ENCODE peak calls at places on chromosomes 1 and 21, in ten cellular contexts. S, X, Y, H, Q, L, G, V, D and B are unnamed samples. For H3K9me3, the result is how much of the 10 kb centered on the place peaks cover.

GRCh38 chr1:88673446-88673845 is 10.6 kb upstream of the PKN2 start:
- DNase-seq in V (no peak), X (no peak), Y (no peak), Q (no peak), H (no peak), D (no peak), S (no peak), L (no peak), G (no peak), B (no peak)

GRCh38 chr1:159229486-159229885 is 24.8 kb downstream of the ACKR1 start:
- DNase-seq in V (peak), Y (no peak), S (no peak), Q (no peak), D (no peak), X (no peak), L (no peak), G (no peak), H (no peak), B (no peak)

GRCh38 chr1:63663301-63663700 is 70.1 kb downstream of the PGM1 start:
- DNase-seq in X (peak), D (no peak), Y (no peak), S (no peak), L (peak), H (no peak), V (peak), G (no peak), Q (peak), B (no peak)

GRCh38 chr1:217534566-217534965 is 96.3 kb downstream of the GPATCH2 start:
- DNase-seq in X (no peak), S (peak), Q (no peak), H (no peak), Y (no peak), V (no peak), L (no peak), G (no peak), D (no peak), B (no peak)

GRCh38 chr1:203296456-203297073 is 8.8 kb upstream of the BTG2 start:
- DNase-seq in Q (no peak), V (no peak), H (no peak), D (no peak), X (no peak), G (no peak), S (peak), L (no peak), Y (peak), B (no peak)

GRCh38 chr21:31921079-31921478 is 48.3 kb downstream of the HUNK start:
- DNase-seq in Y (no peak), X (peak), G (peak), L (no peak), V (peak), S (no peak), D (peak), Q (no peak), H (no peak), B (no peak)

GRCh38 chr1:21294266-21295058 is 4.2 kb upstream of the ECE1 start:
- DNase-seq in G (peak), L (peak), Q (peak), D (peak), H (peak), X (no peak), V (peak), Y (no peak), S (no peak), B (no peak)

GRCh38 chr1:234972411-234973191 is 156.0 kb downstream of the TOMM20 start:
- DNase-seq in S (no peak), D (no peak), V (no peak), Q (no peak), L (no peak), G (peak), H (no peak), Y (no peak), X (no peak), B (peak)

GRCh38 chr1:234206651-234207284 is 166.5 kb upstream of the COA6 start:
- DNase-seq in D (peak), V (peak), H (no peak), Q (peak), G (peak), S (peak), X (peak), L (peak), Y (no peak), B (peak)

GRCh38 chr1:11543392-11543791 is 64.4 kb downstream of the DISP3 start:
- DNase-seq in L (no peak), Y (no peak), H (no peak), S (no peak), D (no peak), V (no peak), X (no peak), G (no peak), Q (no peak), B (no peak)

GRCh38 chr1:60894121-60894520 is 188.2 kb upstream of the NFIA start:
- DNase-seq in V (no peak), Q (no peak), S (no peak), D (no peak), G (no peak), Y (no peak), L (no peak), H (no peak), X (no peak), B (no peak)

GRCh38 chr1:8925406-8925805 is 20.3 kb upstream of the CA6 start:
- DNase-seq in X (no peak), G (no peak), H (no peak), L (no peak), Y (no peak), Q (no peak), S (no peak), V (no peak), D (no peak), B (no peak)

GRCh38 chr1:202274611-202275010 is 67.1 kb downstream of the UBE2T start:
- DNase-seq in Q (peak), H (no peak), S (peak), X (peak), Y (no peak), L (no peak), D (peak), V (peak), G (peak), B (no peak)

GRCh38 chr1:46288485-46289133 is 14.8 kb downstream of the LRRC41 start:
- DNase-seq in X (peak), V (peak), L (peak), Y (no peak), S (peak), H (no peak), D (no peak), Q (peak), G (peak), B (no peak)

DNA sequence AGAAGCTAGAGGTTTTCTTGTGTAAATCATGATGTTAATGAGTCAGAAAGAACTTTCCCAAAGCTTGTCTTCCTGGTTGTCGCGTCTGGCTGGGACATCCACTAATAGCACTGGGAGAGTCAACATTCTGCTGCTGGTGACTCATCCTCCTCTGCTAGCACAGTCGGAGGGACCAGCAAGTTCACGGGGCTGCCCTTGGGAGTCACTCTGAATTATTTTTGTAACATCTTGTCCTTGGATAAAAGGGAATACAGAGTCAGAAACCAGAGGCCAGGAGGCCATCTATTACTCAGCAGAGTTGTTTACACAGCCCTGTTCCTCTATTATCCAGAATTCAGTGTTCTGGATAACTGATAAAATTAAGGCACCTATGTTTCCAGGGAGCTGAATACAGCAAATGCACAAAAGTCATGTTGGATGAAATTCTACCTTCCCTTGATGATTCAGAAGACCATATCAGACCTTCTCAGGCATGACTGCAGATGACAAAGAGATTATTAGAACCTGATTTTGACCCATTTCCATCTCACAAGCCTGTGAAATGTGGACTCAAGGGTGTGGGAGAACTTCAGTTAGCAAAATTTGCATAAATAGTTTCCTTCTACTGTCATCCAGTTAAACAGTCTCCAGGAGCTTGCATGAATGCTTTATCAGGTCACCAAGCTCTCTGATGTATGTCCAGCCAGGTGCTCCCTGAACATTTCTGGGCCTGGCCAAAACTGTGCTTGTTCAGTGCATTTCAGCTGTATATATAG is 68.1 kb downstream of the JAK1 start:
- DNase-seq in G (peak), S (peak), V (peak), Y (peak), X (peak), D (peak), Q (peak), L (peak), H (peak), B (peak)
- H3K4me3 ChIP-seq in G (no peak), S (no peak), V (peak), Y (no peak), X (no peak), D (no peak), Q (no peak), L (no peak), H (no peak), B (no peak)

DNA sequence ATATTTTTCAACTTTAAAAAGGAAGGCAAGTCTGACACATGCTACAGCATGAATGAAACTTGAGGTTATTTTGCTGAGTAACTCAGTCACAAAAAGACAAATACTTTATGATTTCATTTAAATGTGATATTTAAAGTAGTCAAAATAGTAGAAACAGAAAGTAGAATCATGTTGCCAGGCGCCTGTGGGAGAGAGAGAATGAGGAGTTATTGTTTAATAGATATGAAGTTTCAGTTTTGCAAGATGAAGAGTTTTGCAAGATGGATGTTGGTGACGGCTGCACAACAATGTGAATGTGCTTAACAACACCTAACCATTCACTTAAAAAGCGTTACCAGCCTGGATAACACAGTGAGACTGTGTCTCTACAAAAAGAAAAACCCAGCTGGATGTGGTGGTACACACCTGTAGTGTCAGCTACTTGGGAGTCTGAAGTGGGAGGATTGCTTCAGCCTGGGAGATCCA is 20.7 kb upstream of the ATP1A1 start:
- DNase-seq in S (peak), L (peak), V (no peak), D (no peak), X (no peak), Q (no peak), H (no peak), Y (no peak), G (no peak), B (no peak)
- H3K9me3 ChIP-seq in S (under half), L (under half), V (under half), D (under half), X (under half), Q (under half), H (under half), Y (under half), G (under half), B (under half)

DNA sequence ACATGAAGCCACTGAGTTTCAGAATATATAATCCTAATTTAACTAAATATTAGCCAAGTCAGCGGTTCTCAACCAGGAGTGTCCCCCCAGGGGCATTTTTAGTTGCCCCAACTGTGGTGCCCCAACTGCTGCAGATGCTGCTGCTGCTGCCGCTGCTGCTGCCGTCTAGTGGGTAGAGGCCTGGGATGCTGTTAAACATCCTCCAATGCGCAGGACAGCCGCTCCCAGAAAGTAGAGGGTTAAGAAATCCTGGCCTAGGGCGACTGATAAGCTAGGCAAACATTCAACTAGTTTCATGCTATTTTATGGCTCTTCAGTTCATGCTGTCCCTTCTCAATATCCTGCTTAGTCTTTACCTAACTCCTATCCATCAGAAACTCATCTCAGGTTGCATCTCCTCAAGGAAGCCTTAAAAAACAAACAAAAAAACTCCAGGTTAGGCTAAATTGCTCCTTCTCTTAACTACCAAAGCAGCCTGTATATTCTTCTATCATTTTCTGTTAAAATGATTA is 9.9 kb upstream of the DCAF6 start:
- DNase-seq in H (no peak), Y (no peak), S (no peak), Q (no peak), V (no peak), D (no peak), L (no peak), X (no peak), G (no peak), B (no peak)
- H3K27ac ChIP-seq in H (no peak), Y (no peak), S (no peak), Q (no peak), V (no peak), D (no peak), L (no peak), X (no peak), G (peak), B (no peak)

GRCh38 chr1:226730064-226730463 is 9.0 kb downstream of the ITPKB start:
- DNase-seq in G (no peak), S (no peak), X (no peak), D (no peak), Y (no peak), L (no peak), Q (no peak), V (no peak), H (no peak), B (no peak)

GRCh38 chr1:226730826-226731225 is 8.3 kb downstream of the ITPKB start:
- DNase-seq in S (no peak), D (no peak), Y (no peak), X (no peak), L (no peak), Q (no peak), H (no peak), G (no peak), V (no peak), B (no peak)

GRCh38 chr1:226731257-226731893 is 7.7 kb downstream of the ITPKB start:
- DNase-seq in G (no peak), D (no peak), X (no peak), S (no peak), L (no peak), V (no peak), H (no peak), Y (no peak), Q (no peak), B (no peak)

GRCh38 chr1:226725870-226726212 is 13.2 kb downstream of the ITPKB start:
- DNase-seq in X (no peak), L (no peak), S (no peak), Q (no peak), Y (no peak), D (no peak), H (no peak), V (no peak), G (no peak), B (no peak)

GRCh38 chr1:226728448-226728847 is 10.6 kb downstream of the ITPKB start:
- DNase-seq in Q (no peak), Y (no peak), V (no peak), S (no peak), L (no peak), G (no peak), X (no peak), D (no peak), H (no peak), B (no peak)
- H3K4me3 ChIP-seq in Q (no peak), Y (no peak), V (no peak), S (no peak), L (no peak), G (no peak), X (no peak), D (no peak), H (no peak), B (no peak)

GRCh38 chr1:42282024-42282579 is 52.9 kb downstream of the FOXJ3 start:
- DNase-seq in G (peak), L (peak), Q (peak), H (no peak), D (no peak), V (no peak), X (peak), S (peak), Y (no peak), B (no peak)

GRCh38 chr1:42279055-42279454 is 56.0 kb downstream of the FOXJ3 start:
- DNase-seq in V (no peak), H (no peak), Q (no peak), Y (no peak), L (no peak), D (no peak), G (no peak), X (no peak), S (no peak), B (no peak)

GRCh38 chr1:42282867-42283583 is 52.0 kb downstream of the FOXJ3 start:
- DNase-seq in D (no peak), Y (no peak), H (no peak), V (peak), Q (peak), S (peak), L (peak), G (no peak), X (peak), B (no peak)

DNA sequence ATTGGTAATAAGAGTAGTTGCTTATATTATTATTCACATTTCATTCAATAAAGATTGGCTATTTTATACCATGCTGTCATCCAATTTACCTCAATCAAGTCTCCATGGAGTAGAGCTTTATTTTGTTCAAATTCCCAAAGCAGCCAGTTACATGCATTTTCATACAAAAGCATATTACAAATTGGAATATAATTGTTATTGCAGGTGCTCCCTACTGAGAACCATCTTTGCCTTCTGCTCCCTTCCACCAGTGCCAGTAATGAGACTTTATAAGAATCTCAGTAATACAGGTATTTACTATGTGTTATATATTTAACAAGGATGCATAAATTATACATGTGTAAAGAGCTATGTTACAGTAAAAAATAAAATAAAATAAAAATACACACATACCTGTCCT is 54.2 kb downstream of the FOXJ3 start:
- DNase-seq in S (no peak), H (no peak), D (no peak), X (no peak), L (no peak), Q (no peak), V (no peak), Y (no peak), G (no peak), B (no peak)
- H3K9me3 ChIP-seq in S (under half), H (under half), D (under half), X (under half), L (under half), Q (under half), V (under half), Y (under half), G (under half), B (under half)

GRCh38 chr1:192527950-192528349 is 47.6 kb upstream of the RGS1 start:
- DNase-seq in G (peak), D (no peak), X (no peak), S (no peak), L (no peak), V (no peak), Y (no peak), H (no peak), Q (no peak), B (no peak)

GRCh38 chr1:192530254-192530653 is 45.3 kb upstream of the RGS1 start:
- DNase-seq in D (no peak), V (peak), L (no peak), G (peak), S (peak), X (peak), H (no peak), Q (no peak), Y (no peak), B (no peak)

GRCh38 chr1:192524223-192524622 is 51.4 kb upstream of the RGS1 start:
- DNase-seq in X (peak), D (no peak), H (no peak), S (no peak), Q (no peak), G (no peak), L (no peak), V (no peak), Y (no peak), B (no peak)

GRCh38 chr1:192529031-192529755 is 46.4 kb upstream of the RGS1 start:
- DNase-seq in V (no peak), G (no peak), H (no peak), S (no peak), X (no peak), Y (no peak), Q (no peak), L (no peak), D (no peak), B (no peak)

GRCh38 chr1:192529811-192530210 is 45.8 kb upstream of the RGS1 start:
- DNase-seq in L (no peak), H (no peak), Q (no peak), S (no peak), Y (no peak), V (no peak), D (no peak), G (no peak), X (no peak), B (no peak)
- H3K27ac ChIP-seq in L (no peak), H (no peak), Q (no peak), S (no peak), Y (no peak), V (peak), D (no peak), G (no peak), X (no peak), B (peak)

DNA sequence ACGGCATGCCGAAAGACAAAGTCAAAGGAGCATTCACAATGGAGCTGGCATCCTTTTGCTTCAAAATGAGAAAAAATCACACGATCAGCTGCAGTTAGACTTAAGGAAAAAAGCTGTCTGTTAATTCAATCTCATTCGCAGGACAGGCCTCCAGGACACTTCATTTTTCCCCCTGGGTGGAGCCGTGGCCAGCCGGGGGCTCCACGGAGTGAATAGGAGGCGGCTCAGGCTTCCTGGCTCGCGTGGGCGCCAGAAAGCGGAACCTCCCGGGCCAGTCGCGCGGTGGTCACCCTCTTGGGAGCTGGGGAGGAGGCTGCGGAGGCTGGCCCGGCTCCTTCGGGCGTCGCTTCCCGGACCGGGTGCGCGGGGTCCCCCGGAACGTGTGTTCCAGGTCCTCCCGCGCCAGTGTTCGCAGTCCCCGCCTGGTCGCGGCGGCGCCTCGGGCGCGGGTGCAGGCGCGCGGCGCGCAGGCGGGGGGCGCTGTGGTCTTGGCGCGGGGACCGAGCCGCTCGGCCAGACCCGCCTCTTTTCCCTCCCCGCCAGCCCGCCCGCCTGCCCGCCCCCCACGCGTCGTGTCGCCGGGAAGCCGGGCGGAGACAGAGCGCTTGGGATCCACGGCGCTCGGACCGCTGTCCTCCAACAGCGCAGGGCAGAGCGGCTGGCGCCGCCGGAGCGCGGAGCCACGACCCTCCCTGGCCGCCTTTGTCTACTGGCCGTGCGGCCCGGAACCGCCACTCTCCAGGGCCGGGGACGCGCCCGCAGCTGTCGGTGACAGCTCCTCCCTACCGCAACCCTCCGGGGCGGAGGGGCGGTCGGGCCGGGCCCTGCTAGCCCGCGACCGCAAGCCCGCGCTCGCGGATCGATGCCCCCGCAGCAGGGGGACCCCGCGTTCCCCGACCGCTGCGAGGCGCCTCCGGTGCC is at the start of gene RHOU:
- DNase-seq in H (peak), Q (no peak), G (peak), S (peak), X (peak), Y (peak), L (peak), D (peak), V (peak), B (peak)
- H3K4me3 ChIP-seq in H (peak), Q (no peak), G (peak), S (peak), X (peak), Y (peak), L (peak), D (peak), V (peak), B (peak)